ENCODE peak calls at places on chromosomes 3 and 15, in five cellular contexts. O is mucosa of gallbladder, L is NCI-H446, Y is ureter, F is stomach. A is an unnamed sample.
A peak's percentile ranks its signal among the peaks of the same experiment; 100 is the strongest.

GRCh38 chr3:52291508-52292181 is 4.0 kb downstream of the GLYCTK start:
- DNase-seq in Y (no peak), O (no peak), L (no peak), F (no peak), A (peak; percentile 75)

GRCh38 chr3:112773-113172 is 83.8 kb upstream of the CHL1 start:
- DNase-seq in F (no peak), L (no peak), O (no peak), Y (no peak), A (no peak)

GRCh38 chr3:138412821-138413531 is 21.4 kb upstream of the ESYT3 start:
- DNase-seq in O (no peak), Y (no peak), F (no peak), L (no peak), A (peak; percentile 29)

GRCh38 chr15:43777293-43777819 is 590 bp upstream of the ELL3 start:
- DNase-seq in L (no peak), Y (peak; percentile 74), O (peak; percentile 78), F (peak; percentile 82), A (peak; percentile 87)

GRCh38 chr3:141769171-141769894 is 6.1 kb downstream of the GRK7 start:
- DNase-seq in O (peak; percentile 18), F (no peak), Y (no peak), L (no peak), A (no peak)

GRCh38 chr3:195896361-195897080 is 11.8 kb downstream of the TNK2 start:
- DNase-seq in L (no peak), F (no peak), O (no peak), Y (no peak), A (no peak)

GRCh38 chr15:90885432-90886290 is 1.4 kb downstream of the FES start:
- DNase-seq in O (peak; percentile 67), Y (peak; percentile 81), L (peak; percentile 59), F (peak; percentile 77), A (no peak)

GRCh38 chr3:48404440-48405342 is 25.2 kb downstream of the PLXNB1 start:
- DNase-seq in L (no peak), Y (peak; percentile 44), O (peak; percentile 8), F (peak; percentile 24), A (peak; percentile 44)

GRCh38 chr15:75823860-75824613 is 19.2 kb upstream of the UBE2Q2 start:
- DNase-seq in Y (no peak), F (no peak), L (no peak), O (peak; percentile 61), A (no peak)

GRCh38 chr3:17195856-17196604 is 311.3 kb downstream of the PLCL2 start:
- DNase-seq in Y (no peak), O (no peak), F (no peak), L (peak; percentile 1), A (no peak)

GRCh38 chr3:98655666-98656065 is 62.3 kb upstream of the CPOX start:
- DNase-seq in Y (no peak), L (no peak), F (no peak), O (no peak), A (no peak)

GRCh38 chr15:51861557-51862350 is 32.3 kb downstream of the TMOD3 start:
- DNase-seq in Y (no peak), F (no peak), O (no peak), L (no peak), A (no peak)

GRCh38 chr3:156633335-156633734 is 41.1 kb upstream of the TIPARP start:
- DNase-seq in Y (no peak), F (no peak), O (peak; percentile 24), L (no peak), A (no peak)

GRCh38 chr3:155871746-155872158 is 1.3 kb downstream of the GMPS start:
- DNase-seq in L (no peak), Y (no peak), F (no peak), O (no peak), A (no peak)

GRCh38 chr3:155130001-155130400 is 49.9 kb downstream of the MME start:
- DNase-seq in F (no peak), Y (no peak), O (no peak), L (no peak), A (no peak)

GRCh38 chr3:86774082-86774691 is 216.8 kb downstream of the VGLL3 start:
- DNase-seq in Y (no peak), O (no peak), F (no peak), L (peak; percentile 23), A (no peak)

GRCh38 chr3:23760325-23760724 is 45.4 kb upstream of the UBE2E1 start:
- DNase-seq in F (no peak), O (no peak), L (no peak), Y (no peak), A (no peak)

GRCh38 chr15:34437687-34438086 is at the start of gene GOLGA8A:
- DNase-seq in L (peak; percentile 79), F (peak; percentile 51), O (no peak), Y (peak; percentile 72), A (no peak)

GRCh38 chr3:141311170-141311495 is 57.2 kb upstream of the ZBTB38 start:
- DNase-seq in F (no peak), Y (no peak), O (no peak), L (no peak), A (no peak)

GRCh38 chr3:126914226-126914625 is 68.7 kb upstream of the PLXNA1 start:
- DNase-seq in F (no peak), O (no peak), L (peak; percentile 44), Y (no peak), A (no peak)

GRCh38 chr15:78067328-78068241 is 9.9 kb downstream of the TBC1D2B start:
- DNase-seq in O (no peak), Y (no peak), F (peak; percentile 69), L (peak; percentile 74), A (peak; percentile 73)

GRCh38 chr15:84840741-84841429 is 23.7 kb downstream of the ALPK3 start:
- DNase-seq in Y (no peak), L (no peak), O (peak; percentile 84), F (peak; percentile 92), A (peak; percentile 98)

A was measured in left lobe of liver.